ENCODE peak calls at places on chromosome 1, in four cellular contexts. C, Q, O and J are unnamed samples.

GRCh38 chr1:34268311-34269042 is 91.8 kb downstream of the C1orf94 start:
- DNase-seq in C (no peak), O (no peak), Q (no peak), J (no peak)

GRCh38 chr1:214439352-214440119 is 111.9 kb downstream of the PTPN14 start:
- DNase-seq in Q (no peak), C (peak), O (no peak), J (no peak)

GRCh38 chr1:62685431-62685859 is 2.7 kb downstream of the DOCK7 start:
- DNase-seq in Q (no peak), O (no peak), C (no peak), J (no peak)

GRCh38 chr1:63063367-63063766 is 259.0 kb upstream of the FOXD3 start:
- DNase-seq in O (no peak), Q (peak), C (peak), J (no peak)

GRCh38 chr1:200179781-200180160 is 152.3 kb downstream of the NR5A2 start:
- DNase-seq in O (no peak), C (no peak), Q (no peak), J (no peak)

GRCh38 chr1:193471981-193472380 is 285.6 kb upstream of the B3GALT2 start:
- DNase-seq in O (no peak), Q (no peak), C (no peak), J (no peak)

GRCh38 chr1:223123238-223123976 is 19.6 kb downstream of the TLR5 start:
- DNase-seq in O (peak), Q (peak), C (peak), J (peak)

GRCh38 chr1:1621682-1622577 is 6.6 kb downstream of the MIB2 start:
- DNase-seq in Q (no peak), O (peak), C (no peak), J (no peak)

GRCh38 chr1:201072922-201073321 is 39.3 kb downstream of the CACNA1S start:
- DNase-seq in O (no peak), Q (no peak), C (no peak), J (no peak)

GRCh38 chr1:6208723-6209660 is 3.1 kb downstream of the RNF207 start:
- DNase-seq in O (no peak), Q (peak), C (peak), J (peak)

GRCh38 chr1:119712342-119713038 is 756 bp downstream of the PHGDH start:
- DNase-seq in C (peak), O (peak), Q (peak), J (peak)

GRCh38 chr1:19074361-19074901 is 118.0 kb upstream of the IFFO2 start:
- DNase-seq in C (no peak), O (no peak), Q (no peak), J (no peak)

GRCh38 chr1:65505547-65506325 is 85.3 kb downstream of the LEPR start:
- DNase-seq in C (no peak), O (no peak), Q (no peak), J (no peak)

GRCh38 chr1:233140519-233140918 is 155.0 kb downstream of the PCNX2 start:
- DNase-seq in O (no peak), Q (no peak), C (no peak), J (peak)

GRCh38 chr1:45335732-45336365 is 4.1 kb upstream of the TOE1 start:
- DNase-seq in C (peak), O (no peak), Q (no peak), J (no peak)

GRCh38 chr1:111789077-111789476 is 33.4 kb downstream of the DDX20 start:
- DNase-seq in O (no peak), Q (no peak), C (peak), J (peak)

GRCh38 chr1:159185121-159185520 is 13.7 kb downstream of the CADM3 start:
- DNase-seq in O (no peak), C (no peak), Q (no peak), J (no peak)

GRCh38 chr1:236724049-236724448 is 37.8 kb downstream of the ACTN2 start:
- DNase-seq in O (no peak), Q (no peak), C (no peak), J (no peak)

GRCh38 chr1:93615201-93616150 is 66.2 kb downstream of the BCAR3 start:
- DNase-seq in O (no peak), C (no peak), Q (no peak), J (peak)

GRCh38 chr1:157880621-157881020 is 39.0 kb upstream of the CD5L start:
- DNase-seq in O (no peak), C (no peak), Q (no peak), J (no peak)

GRCh38 chr1:11478571-11479374 is at the start of gene DISP3:
- DNase-seq in Q (peak), O (no peak), C (peak), J (peak)

GRCh38 chr1:247118946-247119446 is 14.8 kb upstream of the ZNF669 start:
- DNase-seq in C (peak), O (no peak), Q (peak), J (peak)

GRCh38 chr1:13541435-13542215 is 27.8 kb upstream of the LRRC38 start:
- DNase-seq in C (peak), Q (no peak), O (no peak), J (no peak)

GRCh38 chr1:113904292-113904673 is 316 bp downstream of the AP4B1 start:
- DNase-seq in C (no peak), O (no peak), Q (peak), J (no peak)

GRCh38 chr1:101181930-101182329 is 54.9 kb upstream of the S1PR1 start:
- DNase-seq in O (no peak), Q (no peak), C (no peak), J (no peak)

GRCh38 chr1:156726549-156727226 is 1.6 kb upstream of the METTL25B start:
- DNase-seq in Q (peak), O (no peak), C (peak), J (peak)

GRCh38 chr1:156721131-156721924 is 6.9 kb upstream of the METTL25B start:
- DNase-seq in O (no peak), Q (no peak), C (no peak), J (no peak)

GRCh38 chr1:156727492-156727891 is 777 bp upstream of the METTL25B start:
- DNase-seq in C (no peak), O (no peak), Q (no peak), J (no peak)

GRCh38 chr1:156727914-156728598 is at the start of gene METTL25B:
- DNase-seq in C (peak), Q (peak), O (peak), J (peak)

GRCh38 chr1:156725683-156726280 is 2.5 kb upstream of the METTL25B start:
- DNase-seq in O (peak), C (peak), Q (peak), J (peak)
- TF ChIP-seq CTCF in O (peak), C (peak), Q (peak), J (peak)

GRCh38 chr1:41416081-41416480 is 54.8 kb downstream of the FOXO6 start:
- DNase-seq in O (no peak), C (no peak), Q (no peak), J (no peak)

GRCh38 chr1:41416552-41417334 is 55.5 kb downstream of the FOXO6 start:
- DNase-seq in O (no peak), C (peak), Q (peak), J (peak)

GRCh38 chr1:41417335-41417682 is 56.1 kb downstream of the FOXO6 start:
- DNase-seq in O (no peak), Q (no peak), C (no peak), J (no peak)

GRCh38 chr1:41418868-41419583 is 57.8 kb downstream of the FOXO6 start:
- DNase-seq in C (no peak), O (peak), Q (peak), J (no peak)

DNA sequence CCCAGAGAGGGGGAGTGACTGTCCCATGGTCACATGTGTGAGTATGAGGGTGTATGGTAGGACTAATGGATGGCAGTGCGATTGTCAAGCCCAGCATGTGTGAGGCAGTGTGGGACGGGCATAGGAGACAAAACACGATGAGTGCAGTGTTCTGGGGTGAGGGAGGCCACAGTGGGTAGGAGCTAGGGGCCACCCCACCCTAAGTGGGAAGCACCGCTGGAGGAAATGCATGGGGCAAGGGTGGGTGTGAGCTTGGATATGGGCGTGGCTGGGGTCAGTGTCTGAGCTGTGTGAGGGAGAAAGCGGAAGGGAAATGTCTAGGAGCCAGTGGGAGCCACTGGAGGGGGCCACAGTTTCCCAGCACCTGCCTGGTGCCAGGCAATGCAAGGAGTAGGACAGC is 56.5 kb downstream of the FOXO6 start:
- DNase-seq in C (no peak), Q (no peak), O (no peak), J (no peak)
- TF ChIP-seq CTCF in C (no peak), Q (no peak), O (no peak), J (no peak)

GRCh38 chr1:61210435-61211012 is 128.2 kb downstream of the NFIA start:
- DNase-seq in O (no peak), Q (no peak), C (peak), J (no peak)
- TF ChIP-seq CTCF in O (no peak), Q (peak), C (peak), J (no peak)

DNA sequence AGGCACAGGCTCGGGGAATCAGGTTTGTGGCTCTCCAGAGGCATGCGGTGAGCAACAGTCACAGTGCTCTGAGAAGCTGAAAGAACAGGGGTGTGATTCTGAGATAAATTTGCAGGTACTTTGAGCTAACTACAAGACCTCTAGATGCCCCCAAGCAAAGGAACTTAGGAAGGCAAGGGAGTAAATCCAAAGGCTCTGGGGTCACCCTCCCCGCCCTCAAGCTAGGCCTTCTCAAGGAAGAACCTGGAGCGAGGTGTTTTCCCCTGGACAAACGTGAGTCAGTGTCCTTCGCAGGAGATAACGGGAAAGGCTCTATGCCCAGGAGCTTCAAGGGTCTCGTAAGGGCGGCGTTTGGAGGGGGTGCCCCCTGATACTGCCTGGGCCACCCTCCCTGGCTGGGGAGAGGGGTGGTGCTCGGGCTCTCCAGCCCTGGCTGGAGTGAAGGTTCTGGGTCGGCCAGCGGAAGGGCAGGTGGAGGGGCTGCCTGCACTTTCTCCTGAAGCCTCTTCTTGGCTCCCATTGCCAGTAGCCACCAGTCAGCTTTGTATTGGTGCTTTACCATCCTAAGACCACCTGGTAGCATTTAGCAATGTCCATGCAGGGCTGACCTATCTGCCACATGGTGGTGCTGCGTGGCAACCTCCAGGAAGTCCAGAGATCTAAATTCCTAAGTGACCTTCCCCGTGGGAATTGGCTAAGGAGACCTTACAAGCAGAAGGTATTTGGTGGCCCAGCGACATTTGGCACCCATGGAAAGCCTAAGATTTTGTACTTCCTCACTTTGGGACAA is 44.0 kb downstream of the GPR161 start:
- DNase-seq in O (no peak), C (no peak), Q (peak), J (no peak)
- TF ChIP-seq CTCF in O (no peak), C (peak), Q (peak), J (no peak)

DNA sequence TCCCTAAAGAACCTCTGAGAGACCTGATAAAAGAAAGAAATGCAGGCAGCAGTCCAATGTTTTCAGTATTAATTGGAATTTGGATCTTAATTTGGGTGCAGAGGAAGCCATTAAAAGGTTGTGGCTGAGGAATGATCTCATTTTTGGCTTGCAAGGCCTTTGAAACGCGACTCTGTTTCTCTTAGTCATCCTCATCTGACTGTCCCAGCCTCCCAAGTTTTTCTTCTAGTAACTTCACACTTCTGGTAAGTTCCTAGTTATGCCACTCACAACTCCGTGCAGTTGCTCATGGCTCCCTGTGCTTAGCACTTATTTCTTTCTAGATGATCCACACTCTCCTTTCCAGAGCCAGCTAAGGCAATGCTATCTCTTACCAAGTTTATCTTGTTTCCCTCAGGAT is 147.4 kb upstream of the USP24 start:
- DNase-seq in O (no peak), Q (no peak), C (no peak), J (no peak)
- TF ChIP-seq CTCF in O (no peak), Q (no peak), C (no peak), J (no peak)

DNA sequence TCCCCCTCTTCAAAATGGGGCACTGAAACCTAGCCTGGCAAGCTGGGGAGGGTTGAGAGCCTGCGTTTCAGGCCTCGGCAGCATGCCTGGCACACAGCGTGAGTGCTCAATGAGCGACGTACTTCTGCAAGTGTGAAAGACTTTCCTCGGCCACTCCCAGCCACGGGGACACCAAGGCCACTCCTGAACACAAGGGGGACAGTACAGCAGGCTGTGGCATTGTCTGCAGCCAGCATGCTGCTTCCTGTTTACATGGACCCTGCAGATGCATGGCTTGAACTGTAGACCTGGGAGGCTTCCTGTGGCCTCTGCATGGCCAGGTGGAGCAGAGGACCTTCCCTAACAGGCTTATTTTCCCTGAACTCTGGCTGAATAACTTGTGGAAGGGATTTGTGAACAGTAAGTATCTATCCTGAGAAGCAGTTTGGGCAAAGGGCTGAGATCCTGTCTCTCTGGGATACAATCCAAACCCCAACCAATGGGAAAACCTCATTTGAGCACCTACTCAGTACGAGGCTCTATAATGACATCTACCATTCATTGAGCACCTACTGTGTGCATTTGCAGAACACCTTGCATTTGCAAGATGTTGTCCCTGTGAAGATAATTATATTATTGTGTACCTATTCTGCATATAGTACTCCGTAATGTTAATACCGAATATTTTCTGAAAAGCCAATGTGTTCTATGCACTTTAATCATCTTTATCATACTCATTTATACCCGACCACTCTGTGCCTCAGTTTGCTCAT is 9.9 kb upstream of the HSPG2 start:
- DNase-seq in O (no peak), C (no peak), Q (peak), J (no peak)
- TF ChIP-seq CTCF in O (no peak), C (no peak), Q (peak), J (no peak)

GRCh38 chr1:68010094-68010493 is 40.3 kb downstream of the DIRAS3 start:
- DNase-seq in C (no peak), Q (no peak), O (no peak), J (no peak)
- TF ChIP-seq CTCF in C (no peak), Q (peak), O (no peak), J (no peak)